ENCODE peak calls at places on chromosomes 6 and 20, in five cellular contexts. E is HepG2, S is K562, Y is GM12878, J is WTC11. T is an unnamed sample.

GRCh38 chr6:77633993-77634392 is 18.8 kb upstream of the MEI4 start:
- DNase-seq in E (no peak), Y (no peak), S (no peak), J (no peak), T (no peak)

GRCh38 chr20:19735446-19735845 is 22.6 kb upstream of the RIN2 start:
- DNase-seq in J (no peak), E (peak), Y (peak), S (no peak), T (peak)

GRCh38 chr20:62598761-62599194 is 43.5 kb upstream of the SLCO4A1 start:
- DNase-seq in Y (no peak), S (peak), E (no peak), J (no peak), T (peak)

GRCh38 chr6:36660771-36661471 is 17.6 kb upstream of the CDKN1A start:
- DNase-seq in E (no peak), Y (no peak), S (peak), J (peak), T (no peak)

GRCh38 chr6:47626782-47627181 is 71.6 kb upstream of the ADGRF4 start:
- DNase-seq in Y (no peak), J (no peak), E (no peak), S (no peak), T (no peak)

GRCh38 chr20:57530327-57530981 is 5.5 kb upstream of the CTCFL start:
- DNase-seq in Y (no peak), J (no peak), S (no peak), E (no peak), T (no peak)

GRCh38 chr6:170024940-170025339 is 265.9 kb downstream of the DLL1 start:
- DNase-seq in E (no peak), J (no peak), S (no peak), Y (no peak), T (no peak)

GRCh38 chr6:113695506-113695905 is 161.6 kb upstream of the MARCKS start:
- DNase-seq in Y (no peak), E (peak), J (no peak), S (no peak), T (no peak)

GRCh38 chr6:146913842-146914562 is 290.2 kb upstream of the STXBP5 start:
- DNase-seq in J (peak), S (peak), E (peak), Y (no peak), T (peak)

GRCh38 chr6:11628562-11628961 is 91.0 kb downstream of the TMEM170B start:
- DNase-seq in Y (no peak), E (no peak), J (no peak), S (no peak), T (no peak)

GRCh38 chr20:62763404-62763803 is 32.9 kb upstream of the MRGBP start:
- DNase-seq in J (no peak), Y (no peak), E (no peak), S (no peak), T (no peak)

GRCh38 chr6:163398796-163399195 is 15.7 kb upstream of the QKI start:
- DNase-seq in E (no peak), Y (no peak), J (no peak), S (no peak), T (no peak)

GRCh38 chr6:16472349-16473069 is 234.1 kb downstream of the GMPR start:
- DNase-seq in J (no peak), S (no peak), E (peak), Y (no peak), T (no peak)

GRCh38 chr6:119138906-119139541 is 60.6 kb upstream of the FAM184A start:
- DNase-seq in J (no peak), Y (no peak), S (no peak), E (no peak), T (no peak)

GRCh38 chr6:156427345-156427744 is 349.8 kb upstream of the ARID1B start:
- DNase-seq in E (no peak), S (no peak), Y (no peak), J (no peak), T (peak)

GRCh38 chr20:58429303-58429702 is 40.3 kb downstream of the VAPB start:
- DNase-seq in Y (no peak), S (no peak), E (no peak), J (no peak), T (no peak)

GRCh38 chr20:62362991-62363919 is 3.9 kb downstream of the LAMA5 start:
- DNase-seq in E (no peak), J (peak), S (no peak), Y (no peak), T (no peak)

GRCh38 chr6:7707787-7708186 is 18.1 kb upstream of the BMP6 start:
- DNase-seq in J (no peak), E (no peak), Y (no peak), S (no peak), T (no peak)

GRCh38 chr20:57582432-57583288 is 21.8 kb downstream of the PCK1 start:
- DNase-seq in Y (no peak), S (peak), E (peak), J (peak), T (peak)

GRCh38 chr20:19973920-19974620 is 43.1 kb upstream of the NAA20 start:
- DNase-seq in S (no peak), Y (no peak), J (no peak), E (no peak), T (no peak)

GRCh38 chr6:74871757-74872156 is 334.1 kb downstream of the COL12A1 start:
- DNase-seq in J (no peak), Y (no peak), S (no peak), E (no peak), T (no peak)

GRCh38 chr6:5698318-5698717 is 308.4 kb downstream of the NRN1 start:
- DNase-seq in E (no peak), S (no peak), Y (no peak), J (no peak), T (no peak)

GRCh38 chr6:5701086-5701661 is 305.6 kb downstream of the NRN1 start:
- DNase-seq in Y (no peak), E (no peak), S (no peak), J (no peak), T (no peak)

GRCh38 chr6:5697508-5697907 is 309.2 kb downstream of the NRN1 start:
- DNase-seq in S (no peak), Y (no peak), E (no peak), J (no peak), T (no peak)

GRCh38 chr6:5693588-5693987 is 313.1 kb downstream of the NRN1 start:
- DNase-seq in E (no peak), S (no peak), Y (no peak), J (no peak), T (no peak)

DNA sequence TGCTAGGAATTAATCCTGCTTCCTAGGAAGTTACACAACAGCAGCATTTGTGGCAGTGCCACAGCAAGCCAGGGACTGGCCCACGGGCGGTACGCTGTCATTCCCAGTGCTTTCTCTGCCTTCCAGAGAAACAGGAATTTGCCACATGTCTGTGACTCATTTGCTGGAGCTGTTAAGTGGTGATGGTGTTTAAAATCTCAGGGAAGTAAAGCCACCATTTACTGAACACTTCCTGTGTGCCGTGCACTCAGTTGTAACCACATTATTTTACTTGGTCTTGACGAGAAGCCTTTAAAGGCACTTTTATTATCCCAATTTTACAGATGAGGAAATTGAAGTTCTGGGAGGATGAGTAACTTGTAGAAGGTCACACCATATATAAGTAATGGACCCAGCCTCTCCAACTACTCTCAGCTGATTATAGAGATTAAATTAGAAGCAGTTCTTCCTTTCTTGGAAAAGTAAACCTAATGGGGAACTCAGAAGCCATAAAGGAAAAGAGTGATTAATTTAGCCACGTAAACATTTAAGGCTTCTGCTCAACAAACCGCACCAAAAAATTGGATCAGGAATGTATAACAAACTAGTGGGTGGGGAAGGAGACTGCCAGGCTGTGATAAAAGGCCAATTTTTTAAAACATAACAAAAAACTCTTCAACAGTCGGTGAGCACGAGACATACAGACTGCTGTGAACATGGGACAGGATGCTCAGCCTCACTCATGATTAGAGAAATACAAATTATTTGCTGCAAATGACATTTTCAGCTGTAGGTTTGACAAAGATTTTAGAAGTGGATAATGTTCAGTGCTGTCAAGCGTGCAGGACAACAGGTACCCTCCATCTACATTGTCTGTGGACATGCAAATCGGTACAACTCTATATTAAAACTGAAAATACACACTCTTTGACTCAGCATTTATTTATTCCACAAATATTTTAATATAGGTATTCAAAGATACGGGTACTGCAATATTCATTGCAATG is 311.2 kb downstream of the NRN1 start:
- DNase-seq in S (no peak), J (no peak), E (no peak), Y (no peak), T (no peak)
- TF ChIP-seq ESRRA in S (no peak), J (no peak), E (no peak), Y (no peak), T (no peak)

GRCh38 chr6:2579241-2579761 is 171.4 kb downstream of the MYLK4 start:
- DNase-seq in E (no peak), S (no peak), J (no peak), Y (no peak), T (no peak)
- TF ChIP-seq ESRRA in E (no peak), S (no peak), J (no peak), Y (no peak), T (no peak)

DNA sequence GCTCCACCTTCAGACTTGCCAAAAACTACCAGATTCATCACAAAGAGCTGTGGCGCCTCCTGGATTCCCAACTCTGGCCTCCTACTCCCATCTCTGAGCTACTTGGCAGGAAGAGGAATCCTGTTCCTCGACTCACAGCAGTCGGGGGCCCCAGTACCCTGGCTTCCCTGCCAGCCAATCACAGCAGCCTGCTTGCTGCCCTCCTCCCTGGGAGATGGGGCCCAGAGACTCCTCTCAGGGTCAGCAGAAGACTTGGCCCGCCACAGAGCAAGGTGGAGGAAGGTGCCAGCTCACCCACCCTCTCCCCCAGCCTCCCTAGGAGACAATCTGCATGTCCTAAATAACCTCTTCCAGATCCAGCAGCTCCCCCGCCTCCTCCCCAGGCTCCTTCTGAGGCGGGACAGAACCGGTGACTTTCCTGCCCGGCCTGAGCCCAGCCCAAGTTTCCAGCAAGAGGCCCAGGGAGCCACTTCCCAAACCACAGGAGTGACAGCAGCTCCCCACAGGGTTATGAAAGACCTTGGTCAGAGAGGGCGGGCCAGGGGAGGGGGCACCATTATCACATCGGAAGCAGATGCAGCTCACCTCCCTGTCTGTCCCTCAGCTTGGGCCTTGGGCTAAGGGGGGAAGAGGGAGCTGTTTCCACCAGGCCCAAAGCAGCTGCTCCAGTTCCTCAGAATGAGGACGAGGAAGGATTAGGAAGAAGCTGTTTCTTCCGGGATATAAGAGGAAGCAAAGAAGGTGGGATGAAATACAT is 2.3 kb downstream of the CCND3 start:
- DNase-seq in S (peak), J (peak), Y (no peak), E (no peak), T (no peak)
- TF ChIP-seq ESRRA in S (peak), J (no peak), Y (no peak), E (no peak), T (no peak)

GRCh38 chr6:149472241-149472640 is 12.6 kb downstream of the ZC3H12D start:
- DNase-seq in S (no peak), J (no peak), Y (no peak), E (no peak), T (no peak)

GRCh38 chr6:149473080-149474052 is 11.4 kb downstream of the ZC3H12D start:
- DNase-seq in E (peak), Y (no peak), J (no peak), S (peak), T (peak)

GRCh38 chr6:149471801-149472200 is 13.0 kb downstream of the ZC3H12D start:
- DNase-seq in S (no peak), E (no peak), Y (no peak), J (no peak), T (no peak)

GRCh38 chr6:149476789-149477455 is 7.9 kb downstream of the ZC3H12D start:
- DNase-seq in J (no peak), S (no peak), Y (no peak), E (no peak), T (no peak)

DNA sequence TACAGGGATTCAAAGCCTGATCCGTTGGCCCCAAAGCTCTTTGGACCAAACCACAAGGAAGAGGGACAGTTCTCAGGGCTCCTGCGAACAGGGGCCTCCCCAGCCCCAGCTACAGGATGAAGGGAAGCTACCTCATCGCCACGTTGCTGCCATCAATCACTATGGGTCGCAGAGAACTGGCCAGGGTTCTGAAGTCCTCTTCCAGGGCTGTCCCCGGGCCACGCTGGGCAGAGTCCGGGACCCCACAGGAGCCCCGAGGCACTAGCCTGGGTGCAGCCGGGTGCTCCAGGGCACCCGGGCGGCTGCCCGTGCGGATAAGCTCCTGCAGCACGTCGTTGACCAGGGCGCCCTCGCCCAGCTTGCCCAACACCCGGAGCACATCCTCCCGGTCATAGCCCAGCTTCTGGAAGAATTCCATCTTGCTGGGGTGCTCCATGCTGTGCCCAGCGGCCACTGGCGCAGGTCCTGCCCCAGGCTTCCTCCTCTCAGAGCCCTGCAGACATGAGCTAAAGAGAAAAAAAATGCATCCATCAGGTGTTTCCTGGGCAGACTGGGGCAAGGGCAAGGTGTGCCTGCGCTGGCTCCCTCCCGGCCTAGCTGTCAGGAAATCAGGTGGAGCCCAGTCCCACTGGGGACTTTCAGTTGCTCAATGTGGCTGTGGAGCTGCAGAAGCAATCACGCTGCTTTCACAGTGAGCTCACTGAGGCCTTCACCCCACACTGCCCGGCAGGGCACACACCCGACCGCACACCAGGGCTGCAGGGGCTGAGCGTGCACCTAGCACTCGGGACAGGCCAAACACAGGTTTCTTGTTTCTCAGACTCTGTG is 10.5 kb downstream of the ZC3H12D start:
- DNase-seq in S (no peak), E (no peak), J (no peak), Y (no peak), T (no peak)
- TF ChIP-seq ESRRA in S (no peak), E (no peak), J (no peak), Y (no peak), T (no peak)

DNA sequence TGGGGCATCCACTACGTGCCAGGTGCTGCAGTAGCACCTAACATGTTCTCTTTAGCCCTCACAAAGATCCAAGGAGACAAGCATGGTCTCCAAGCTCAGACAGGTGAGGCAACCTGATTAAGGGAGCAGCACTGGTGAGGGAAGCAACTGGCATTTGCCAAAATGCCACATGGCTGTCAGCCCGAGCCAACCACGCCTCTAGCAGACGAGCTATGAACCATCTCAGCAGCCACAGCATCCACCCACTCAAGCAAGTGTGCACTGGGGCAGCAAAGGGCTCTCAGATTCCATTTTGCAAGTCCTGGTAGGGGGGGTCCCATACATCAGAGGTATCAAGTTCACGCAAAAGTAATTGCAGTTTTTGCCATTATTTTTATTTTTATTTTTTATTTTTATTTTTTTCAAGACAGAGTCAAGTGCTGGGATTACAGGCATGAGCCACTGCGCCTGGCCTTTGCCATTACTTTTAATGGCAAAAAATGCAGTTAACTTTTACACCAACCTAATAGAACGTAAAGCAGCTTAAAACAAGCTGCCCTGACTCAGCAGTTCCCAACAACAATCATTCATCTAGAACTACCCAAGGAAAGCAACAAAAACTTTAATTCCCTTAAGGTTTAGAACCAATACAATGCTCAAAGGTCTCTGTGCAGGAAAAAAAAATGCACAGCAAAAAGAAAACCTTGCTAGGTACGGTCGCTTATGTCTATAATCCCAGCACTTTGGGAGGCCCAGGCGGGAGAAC is 36.3 kb upstream of the SPDEF start:
- DNase-seq in J (no peak), Y (no peak), S (no peak), E (no peak), T (no peak)
- TF ChIP-seq ESRRA in J (no peak), Y (no peak), S (no peak), E (no peak), T (no peak)

GRCh38 chr6:18265787-18266523 is 1.6 kb upstream of the DEK start:
- DNase-seq in J (no peak), E (no peak), S (no peak), Y (no peak), T (no peak)
- TF ChIP-seq ESRRA in J (no peak), E (no peak), S (no peak), Y (no peak), T (no peak)

DNA sequence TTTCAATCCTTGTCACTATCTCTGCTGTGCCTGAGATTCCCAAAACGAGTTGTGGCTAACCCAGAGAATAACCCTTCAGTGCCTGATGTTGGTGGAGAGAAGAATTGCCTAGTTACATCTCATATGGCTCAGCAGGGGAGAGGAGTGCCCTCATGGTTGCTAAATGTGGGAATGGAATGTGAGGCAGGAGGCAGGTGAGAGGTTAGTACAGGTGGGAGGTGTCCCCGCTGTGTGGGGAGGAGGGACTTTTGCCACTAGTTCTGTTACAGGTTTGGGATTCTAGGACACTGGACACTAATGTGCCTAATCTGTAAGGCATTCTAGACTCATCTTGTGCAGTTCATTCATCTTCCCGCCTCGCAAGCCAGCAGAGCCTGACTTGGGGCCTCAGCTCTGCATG is 16.2 kb downstream of the TULP4 start:
- DNase-seq in E (no peak), J (peak), Y (no peak), S (no peak), T (no peak)
- TF ChIP-seq ESRRA in E (no peak), J (no peak), Y (no peak), S (no peak), T (no peak)

T was measured in A549.